ENCODE peak calls at places on chromosomes 4 and X, in five cellular contexts. E, T, G, S and H are unnamed samples.

GRCh38 chr4:56804551-56804950 is 16.9 kb downstream of the SPINK2 start:
- DNase-seq in G (peak; percentile 34), E (no peak), S (peak; percentile 91), T (peak; percentile 30), H (no peak)

GRCh38 chr4:91064157-91064853 is 937.1 kb downstream of the CCSER1 start:
- DNase-seq in T (no peak), G (no peak), E (no peak), S (peak; percentile 16), H (no peak)

GRCh38 chrX:71919436-71919835 is 8.8 kb downstream of the NHSL2 start:
- DNase-seq in S (no peak), T (peak; percentile 47), E (no peak), G (peak; percentile 48), H (no peak)

GRCh38 chr4:99875073-99875472 is 19.2 kb downstream of the LAMTOR3 start:
- DNase-seq in G (no peak), S (no peak), E (no peak), T (no peak), H (no peak)

GRCh38 chrX:65647801-65648200 is 19.7 kb upstream of the MSN start:
- DNase-seq in S (no peak), T (no peak), E (no peak), G (no peak), H (no peak)

GRCh38 chrX:10769165-10769564 is 148.8 kb upstream of the MID1 start:
- DNase-seq in S (peak; percentile 12), T (peak; percentile 71), E (no peak), G (peak; percentile 73), H (no peak)

GRCh38 chrX:1909419-1910206 is 294.8 kb downstream of the ASMT start:
- DNase-seq in S (no peak), T (no peak), G (no peak), E (no peak), H (no peak)

GRCh38 chr4:183638436-183638835 is 20.5 kb downstream of the RWDD4 start:
- DNase-seq in G (peak; percentile 90), S (no peak), T (peak; percentile 74), E (no peak), H (no peak)

GRCh38 chr4:13530823-13531608 is 13.3 kb downstream of the NKX3-2 start:
- DNase-seq in G (no peak), T (no peak), E (no peak), S (no peak), H (no peak)

GRCh38 chrX:41033299-41033698 is 51.9 kb upstream of the USP9X start:
- DNase-seq in E (no peak), T (no peak), S (no peak), G (no peak), H (no peak)

GRCh38 chr4:186037692-186038658 is 31.0 kb upstream of the TLR3 start:
- DNase-seq in E (no peak), T (peak; percentile 69), G (peak; percentile 87), S (peak; percentile 48), H (no peak)

GRCh38 chr4:21410372-21410771 is 538.2 kb downstream of the KCNIP4 start:
- DNase-seq in T (no peak), G (no peak), E (no peak), S (no peak), H (no peak)

GRCh38 chr4:108590776-108591175 is 29.6 kb upstream of the RPL34 start:
- DNase-seq in G (peak; percentile 70), E (no peak), T (peak; percentile 25), S (no peak), H (no peak)

GRCh38 chr4:105601406-105601805 is 49.0 kb downstream of the ARHGEF38 start:
- DNase-seq in T (no peak), E (no peak), G (no peak), S (no peak), H (no peak)

GRCh38 chr4:94214703-94215360 is 7.2 kb downstream of the SMARCAD1 start:
- DNase-seq in E (no peak), S (no peak), G (no peak), T (no peak), H (no peak)

GRCh38 chr4:109588176-109588575 is 28.1 kb downstream of the MCUB start:
- DNase-seq in E (no peak), G (no peak), S (no peak), T (peak; percentile 45), H (peak; percentile 34)

GRCh38 chr4:48681856-48682255 is 98.2 kb downstream of the FRYL start:
- DNase-seq in G (peak; percentile 44), T (peak; percentile 48), S (peak; percentile 50), E (no peak), H (peak; percentile 37)

GRCh38 chr4:114964016-114964415 is 149.4 kb downstream of the NDST4 start:
- DNase-seq in T (no peak), G (no peak), S (no peak), E (no peak), H (no peak)

GRCh38 chrX:138865093-138865649 is 153.7 kb upstream of the FGF13 start:
- DNase-seq in E (no peak), T (no peak), S (no peak), G (no peak), H (no peak)

GRCh38 chr4:24413311-24413784 is 171.0 kb downstream of the DHX15 start:
- DNase-seq in G (no peak), T (no peak), S (no peak), E (no peak), H (no peak)

GRCh38 chr4:24416293-24416692 is 168.1 kb downstream of the DHX15 start:
- DNase-seq in T (no peak), S (no peak), E (no peak), G (no peak), H (no peak)

GRCh38 chr4:24408640-24409039 is 175.7 kb downstream of the DHX15 start:
- DNase-seq in S (no peak), T (no peak), E (no peak), G (no peak), H (no peak)

GRCh38 chr4:24405926-24406325 is 178.4 kb downstream of the DHX15 start:
- DNase-seq in G (no peak), T (no peak), E (no peak), S (no peak), H (no peak)

DNA sequence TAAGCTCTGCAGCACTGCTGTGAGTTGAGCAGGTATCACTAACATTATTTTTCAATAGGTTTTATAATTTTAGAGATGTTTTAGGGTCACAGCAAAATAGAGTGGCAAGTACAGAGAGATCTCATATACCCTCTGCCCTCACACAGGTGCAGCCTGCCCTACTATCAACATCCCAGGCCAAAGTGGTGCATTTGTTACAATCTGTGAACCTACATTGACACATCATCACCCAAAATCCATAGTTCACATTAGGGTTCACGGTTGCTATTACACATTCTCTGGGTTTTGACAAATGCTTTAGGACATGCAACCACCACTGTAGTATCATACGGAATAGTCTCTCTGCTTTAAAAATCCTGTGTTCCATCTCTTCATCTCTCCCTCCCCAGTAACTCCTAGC is 173.1 kb downstream of the DHX15 start:
- DNase-seq in T (no peak), E (no peak), G (no peak), S (no peak), H (no peak)
- H3K4me3 ChIP-seq in T (no peak overlapping the region), E (no peak overlapping the region), G (no peak overlapping the region), S (no peak overlapping the region), H (no peak overlapping the region)

GRCh38 chr4:773214-773613 is 52.7 kb downstream of the CPLX1 start:
- DNase-seq in G (no peak), S (no peak), E (no peak), T (no peak), H (no peak)
- H3K36me3 ChIP-seq in G (peaks cover 53% of the 10 kb centered on the region), S (peaks cover 18% of the 10 kb centered on the region), E (peaks cover 18% of the 10 kb centered on the region), T (peaks cover 30% of the 10 kb centered on the region), H (peaks cover 36% of the 10 kb centered on the region)

GRCh38 chrX:46327229-46328081 is 217.8 kb downstream of the ZNF674 start:
- DNase-seq in T (peak; percentile 55), E (no peak), G (peak; percentile 40), S (peak; percentile 83), H (no peak)
- H3K4me3 ChIP-seq in T (no peak overlapping the region), E (no peak overlapping the region), G (no peak overlapping the region), S (peak overlapping the region; percentile 1), H (no peak overlapping the region)

DNA sequence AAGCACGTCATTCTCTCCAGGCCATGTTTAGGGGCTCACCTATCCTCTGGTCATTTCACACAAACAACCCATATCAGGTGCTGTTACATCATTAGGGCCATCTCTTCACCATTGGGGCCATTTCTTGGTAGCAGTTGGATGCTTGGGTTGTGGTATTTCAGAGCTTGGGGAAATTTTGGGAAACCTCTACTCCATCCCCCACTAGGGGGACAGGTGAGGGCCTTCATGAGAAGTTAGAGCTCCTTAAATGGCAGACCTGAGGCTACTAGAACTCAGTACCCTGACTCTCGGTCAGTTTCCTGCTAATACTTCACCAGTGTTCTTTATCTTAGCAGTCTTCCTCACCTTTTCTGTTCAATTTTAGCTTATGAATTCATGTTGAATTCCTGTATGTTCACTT is 50.2 kb downstream of the ZNF827 start:
- DNase-seq in G (no peak), T (no peak), E (no peak), S (no peak), H (no peak)
- H3K36me3 ChIP-seq in G (peaks cover 4% of the 10 kb centered on the region), T (peaks cover 13% of the 10 kb centered on the region), E (no peaks in the 10 kb centered on the region), S (no peaks in the 10 kb centered on the region), H (peaks cover 7% of the 10 kb centered on the region)

GRCh38 chrX:137566746-137567473 is 983 bp downstream of the ZIC3 start:
- DNase-seq in G (no peak), T (peak; percentile 12), E (no peak), S (no peak), H (no peak)

GRCh38 chrX:137565921-137566745 is at the start of gene ZIC3:
- DNase-seq in E (peak; percentile 84), S (no peak), T (peak; percentile 35), G (peak; percentile 6), H (no peak)

GRCh38 chrX:137568741-137569469 is 3.0 kb downstream of the ZIC3 start:
- DNase-seq in E (no peak), T (peak; percentile 0), S (no peak), G (no peak), H (no peak)

GRCh38 chrX:137567474-137568232 is 1.7 kb downstream of the ZIC3 start:
- DNase-seq in E (no peak), T (peak; percentile 1), S (no peak), G (no peak), H (no peak)

GRCh38 chrX:137569470-137569891 is 3.6 kb downstream of the ZIC3 start:
- DNase-seq in T (no peak), G (no peak), E (no peak), S (no peak), H (no peak)
- H3K4me3 ChIP-seq in T (no peak overlapping the region), G (no peak overlapping the region), E (no peak overlapping the region), S (no peak overlapping the region), H (no peak overlapping the region)

GRCh38 chr4:84685105-84685504 is 102.2 kb downstream of the CDS1 start:
- DNase-seq in G (no peak), T (no peak), S (no peak), E (no peak), H (no peak)
- H3K36me3 ChIP-seq in G (peaks cover 78% of the 10 kb centered on the region), T (peaks cover 43% of the 10 kb centered on the region), S (peaks cover 11% of the 10 kb centered on the region), E (peaks cover 8% of the 10 kb centered on the region), H (no peaks in the 10 kb centered on the region)

GRCh38 chr4:38819569-38819968 is 15.0 kb upstream of the TLR1 start:
- DNase-seq in E (no peak), G (peak; percentile 61), S (peak; percentile 93), T (no peak), H (peak; percentile 58)
- H3K4me3 ChIP-seq in E (no peak overlapping the region), G (no peak overlapping the region), S (no peak overlapping the region), T (no peak overlapping the region), H (no peak overlapping the region)

GRCh38 chr4:121685257-121685656 is 11.5 kb downstream of the ANXA5 start:
- DNase-seq in E (no peak), G (no peak), S (no peak), T (no peak), H (no peak)
- H3K36me3 ChIP-seq in E (peaks cover 6% of the 10 kb centered on the region), G (peaks cover 83% of the 10 kb centered on the region), S (peaks cover 47% of the 10 kb centered on the region), T (peaks cover 78% of the 10 kb centered on the region), H (peaks cover 12% of the 10 kb centered on the region)

GRCh38 chr4:54062392-54062791 is 2.0 kb downstream of the CHIC2 start:
- DNase-seq in T (no peak), E (no peak), G (no peak), S (no peak), H (no peak)
- H3K4me3 ChIP-seq in T (peak overlapping the region; percentile 96), E (peak overlapping the region; percentile 85), G (peak overlapping the region; percentile 98), S (peak overlapping the region; percentile 71), H (peak overlapping the region; percentile 79)